ENCODE peak calls at places on chromosomes 13 and 19, in five cellular contexts. Z is HEK293T; R is Calu3; A is activated CD8-positive, alpha-beta memory T cell treated with anti-CD3 and anti-CD28 coated beads for 4 hours; X is IMR-90. O is an unnamed sample.

GRCh38 chr19:5031231-5032100 is 62.6 kb downstream of the KDM4B start:
- DNase-seq in Z (peak), R (peak), A (peak), X (peak), O (peak)

GRCh38 chr19:54307389-54307788 is 5.6 kb downstream of the LILRA5 start:
- DNase-seq in Z (no peak), R (no peak), A (no peak), X (no peak), O (no peak)

GRCh38 chr13:33132644-33133440 is 116.6 kb downstream of the KL start:
- DNase-seq in Z (no peak), R (no peak), A (no peak), X (peak), O (no peak)

GRCh38 chr19:46221981-46222610 is 7.4 kb upstream of the IGFL1 start:
- DNase-seq in Z (peak), R (peak), A (no peak), X (peak), O (no peak)

GRCh38 chr13:45538382-45538781 is 73.6 kb downstream of the COG3 start:
- DNase-seq in Z (no peak), R (no peak), A (no peak), X (no peak), O (no peak)

GRCh38 chr19:33382006-33382405 is 8.5 kb downstream of the CEBPG start:
- DNase-seq in Z (no peak), R (no peak), A (no peak), X (no peak), O (no peak)

GRCh38 chr13:94236876-94237275 is 242.6 kb downstream of the DCT start:
- DNase-seq in Z (no peak), R (no peak), A (no peak), X (no peak), O (no peak)

GRCh38 chr13:100573121-100573520 is 15.5 kb downstream of the GGACT start:
- DNase-seq in Z (peak), R (peak), A (peak), X (peak), O (peak)

GRCh38 chr13:37192986-37193385 is 87.5 kb upstream of the CSNK1A1L start:
- DNase-seq in Z (no peak), R (no peak), A (no peak), X (peak), O (no peak)

GRCh38 chr13:45747071-45747470 is 45.0 kb downstream of the CBY2 start:
- DNase-seq in Z (no peak), R (no peak), A (no peak), X (no peak), O (no peak)

GRCh38 chr13:50527612-50528509 is 315.6 kb downstream of the DLEU7 start:
- DNase-seq in Z (no peak), R (no peak), A (no peak), X (no peak), O (no peak)

GRCh38 chr13:111062305-111062704 is 52.8 kb upstream of the ARHGEF7 start:
- DNase-seq in Z (no peak), R (no peak), A (no peak), X (no peak), O (no peak)

GRCh38 chr19:29467824-29468401 is 57.9 kb upstream of the VSTM2B start:
- DNase-seq in Z (peak), R (peak), A (no peak), X (peak), O (no peak)

GRCh38 chr19:17553256-17553655 is 2.2 kb upstream of the COLGALT1 start:
- DNase-seq in Z (no peak), R (no peak), A (no peak), X (peak), O (peak)

GRCh38 chr13:45209229-45209628 is 8.4 kb upstream of the KCTD4 start:
- DNase-seq in Z (no peak), R (no peak), A (no peak), X (peak), O (no peak)

GRCh38 chr19:1273263-1274041 is 1.9 kb upstream of the FAM174C start:
- DNase-seq in Z (no peak), R (no peak), A (no peak), X (no peak), O (no peak)

GRCh38 chr13:87680298-87680697 is 9.1 kb downstream of the SLITRK5 start:
- DNase-seq in Z (no peak), R (peak), A (no peak), X (no peak), O (no peak)

O was measured in skeletal muscle cell.